ENCODE peak calls at places on chromosomes 5 and 9, in ten cellular contexts. S is SK-N-SH, J is endothelial cell of umbilical vein, I is NB4, A is HCT116, V is WTC11, D is K562, O is A549, B is GM12878, C is HepG2. L is an unnamed sample.

GRCh38 chr9:84294551-84294950 is 46.0 kb downstream of the SLC28A3 start:
- DNase-seq in B (no peak), C (no peak), J (no peak), I (no peak), V (peak), O (peak), S (no peak), A (no peak), D (no peak), L (no peak)

GRCh38 chr5:149114403-149115312 is 26.6 kb upstream of the ABLIM3 start:
- DNase-seq in V (peak), J (peak), A (peak), C (peak), O (peak), S (peak), D (peak), B (no peak), I (peak), L (no peak)

GRCh38 chr5:161378701-161379100 is 167.8 kb downstream of the GABRB2 start:
- DNase-seq in J (no peak), O (no peak), D (no peak), S (no peak), I (no peak), A (no peak), V (no peak), B (no peak), C (no peak), L (no peak)

GRCh38 chr5:43852276-43852675 is 249.3 kb downstream of the NNT start:
- DNase-seq in S (no peak), D (no peak), A (no peak), O (no peak), B (no peak), J (no peak), V (no peak), C (no peak), I (no peak), L (no peak)

GRCh38 chr5:76608833-76609232 is 14.4 kb downstream of the F2RL2 start:
- DNase-seq in S (no peak), A (peak), V (no peak), J (peak), D (peak), B (no peak), I (peak), C (no peak), O (peak), L (no peak)

GRCh38 chr9:114681594-114682332 is at the start of gene TEX48:
- DNase-seq in B (peak), J (peak), I (peak), D (peak), C (peak), O (peak), S (peak), V (peak), A (peak), L (peak)

GRCh38 chr5:57862471-57863282 is 380.1 kb upstream of the ACTBL2 start:
- DNase-seq in J (no peak), A (no peak), O (no peak), C (no peak), B (no peak), S (no peak), V (no peak), D (no peak), I (no peak), L (no peak)

GRCh38 chr5:52712354-52712753 is 75.4 kb upstream of the ITGA1 start:
- DNase-seq in B (no peak), C (no peak), D (no peak), V (no peak), I (no peak), S (no peak), O (no peak), J (no peak), A (no peak), L (no peak)

GRCh38 chr5:109006129-109006528 is 258.4 kb downstream of the FER start:
- DNase-seq in V (no peak), D (no peak), I (no peak), J (no peak), S (no peak), A (no peak), O (no peak), C (no peak), B (no peak), L (no peak)

GRCh38 chr9:128026255-128027165 is 40.6 kb downstream of the NAIF1 start:
- DNase-seq in V (no peak), C (no peak), O (peak), S (peak), D (no peak), B (peak), J (peak), I (peak), A (no peak), L (no peak)

GRCh38 chr9:92725266-92725545 is 39.4 kb downstream of the BICD2 start:
- DNase-seq in I (no peak), B (no peak), S (no peak), C (no peak), J (no peak), O (no peak), D (no peak), A (no peak), V (no peak), L (no peak)

GRCh38 chr5:108503986-108504385 is 122.1 kb upstream of the FBXL17 start:
- DNase-seq in I (no peak), A (no peak), V (no peak), D (no peak), S (no peak), B (no peak), J (no peak), C (no peak), O (no peak), L (no peak)

GRCh38 chr5:71457106-71457505 is 1.7 kb downstream of the BDP1 start:
- DNase-seq in I (no peak), V (no peak), A (no peak), C (no peak), D (no peak), O (no peak), J (no peak), S (no peak), B (no peak), L (no peak)

GRCh38 chr9:35605336-35606137 is 475 bp downstream of the TESK1 start:
- DNase-seq in C (no peak), B (no peak), I (peak), O (no peak), V (peak), A (no peak), S (peak), D (no peak), J (no peak), L (peak)

GRCh38 chr5:67221487-67222242 is 25.1 kb upstream of the CD180 start:
- DNase-seq in A (no peak), I (no peak), V (no peak), B (no peak), J (no peak), C (no peak), S (no peak), O (no peak), D (no peak), L (no peak)

GRCh38 chr5:56496581-56497063 is 263.5 kb upstream of the ANKRD55 start:
- DNase-seq in A (no peak), D (no peak), C (no peak), O (no peak), I (no peak), V (no peak), B (no peak), J (peak), S (peak), L (no peak)

GRCh38 chr9:109735796-109736195 is 44.2 kb upstream of the PALM2AKAP2 start:
- DNase-seq in S (no peak), D (no peak), J (no peak), V (no peak), O (no peak), B (no peak), C (no peak), I (no peak), A (no peak), L (no peak)
- TF ChIP-seq MAX in S (no peak), D (no peak), J (no peak), V (no peak), O (no peak), B (no peak), C (no peak), I (no peak), A (no peak), L (no peak)

GRCh38 chr9:132472199-132472598 is 62.2 kb downstream of the CFAP77 start:
- DNase-seq in J (no peak), S (no peak), I (no peak), B (no peak), A (no peak), D (no peak), C (no peak), O (no peak), V (no peak), L (no peak)

GRCh38 chr9:132478353-132478752 is 68.3 kb downstream of the CFAP77 start:
- DNase-seq in A (no peak), D (no peak), O (no peak), B (no peak), C (no peak), I (no peak), S (no peak), J (no peak), V (no peak), L (no peak)

GRCh38 chr9:132472599-132472998 is 62.6 kb downstream of the CFAP77 start:
- DNase-seq in J (no peak), S (no peak), B (no peak), C (peak), O (no peak), A (no peak), V (no peak), D (no peak), I (no peak), L (no peak)

GRCh38 chr9:132479733-132480132 is 69.7 kb downstream of the CFAP77 start:
- DNase-seq in S (no peak), J (no peak), I (no peak), V (no peak), C (no peak), A (no peak), D (no peak), B (no peak), O (no peak), L (no peak)

GRCh38 chr9:132474253-132474652 is 64.2 kb downstream of the CFAP77 start:
- DNase-seq in A (no peak), J (no peak), C (peak), S (no peak), D (no peak), O (no peak), I (no peak), V (no peak), B (no peak), L (no peak)
- TF ChIP-seq MAX in A (no peak), J (no peak), C (no peak), S (no peak), D (no peak), O (no peak), I (no peak), V (no peak), B (no peak), L (no peak)

GRCh38 chr5:146681586-146681945 is 165.6 kb upstream of the GPR151 start:
- DNase-seq in A (no peak), C (no peak), I (no peak), J (no peak), O (no peak), B (no peak), D (no peak), V (no peak), S (no peak), L (no peak)
- TF ChIP-seq MAX in A (no peak), C (no peak), I (no peak), J (no peak), O (no peak), B (no peak), D (no peak), V (no peak), S (no peak), L (no peak)

GRCh38 chr9:130680836-130681768 is 12.5 kb upstream of the EXOSC2 start:
- DNase-seq in B (no peak), C (peak), V (peak), J (peak), S (peak), D (peak), A (peak), O (peak), I (peak), L (no peak)
- TF ChIP-seq MAX in B (no peak), C (peak), V (peak), J (peak), S (peak), D (peak), A (peak), O (peak), I (peak), L (peak)

GRCh38 chr5:181204561-181205401 is at the start of gene TRIM7:
- DNase-seq in V (peak), J (peak), A (no peak), S (peak), B (no peak), I (no peak), O (peak), C (no peak), D (peak), L (no peak)
- TF ChIP-seq MAX in V (no peak), J (no peak), A (no peak), S (peak), B (no peak), I (no peak), O (peak), C (peak), D (peak), L (peak)

GRCh38 chr5:53944981-53945380 is 365.4 kb downstream of the ARL15 start:
- DNase-seq in O (peak), I (peak), D (peak), J (peak), V (no peak), S (no peak), A (no peak), B (no peak), C (peak), L (no peak)

GRCh38 chr5:53946405-53947100 is 363.8 kb downstream of the ARL15 start:
- DNase-seq in O (no peak), D (no peak), B (no peak), C (no peak), S (no peak), J (no peak), A (no peak), I (no peak), V (no peak), L (no peak)

GRCh38 chr5:53937467-53937866 is 372.9 kb downstream of the ARL15 start:
- DNase-seq in A (no peak), S (no peak), B (no peak), J (no peak), C (no peak), I (no peak), O (no peak), V (no peak), D (no peak), L (no peak)

GRCh38 chr5:53943938-53944337 is 366.4 kb downstream of the ARL15 start:
- DNase-seq in B (no peak), A (no peak), D (no peak), V (no peak), C (no peak), S (no peak), J (no peak), I (no peak), O (no peak), L (no peak)

DNA sequence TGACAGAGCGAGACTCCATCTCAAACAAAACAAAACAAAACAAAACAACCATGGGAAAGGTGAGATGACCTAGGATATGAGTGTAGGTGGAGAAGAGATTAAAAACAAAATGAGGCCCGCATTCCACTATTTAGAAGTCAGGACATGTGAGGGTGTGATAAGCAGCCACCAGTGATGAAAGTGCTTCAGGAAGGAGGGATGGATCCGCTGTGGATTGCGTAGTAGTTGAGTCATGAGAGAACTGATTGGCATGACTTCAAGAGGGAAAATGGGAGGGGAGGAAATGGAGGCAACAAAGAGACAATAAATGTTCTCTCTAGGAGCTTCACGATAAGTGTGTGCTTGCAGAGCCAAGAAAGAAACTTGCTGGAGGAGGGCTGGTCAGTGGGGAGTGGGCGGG is 367.6 kb downstream of the ARL15 start:
- DNase-seq in A (no peak), C (no peak), O (peak), I (peak), B (no peak), D (peak), J (peak), S (no peak), V (no peak), L (no peak)
- TF ChIP-seq MAX in A (no peak), C (no peak), O (no peak), I (no peak), B (no peak), D (no peak), J (no peak), S (no peak), V (no peak), L (no peak)

GRCh38 chr9:133993635-133994253 is 1.6 kb upstream of the VAV2 start:
- DNase-seq in B (no peak), O (no peak), D (no peak), A (no peak), S (no peak), J (no peak), C (no peak), I (no peak), V (no peak), L (no peak)

GRCh38 chr9:133996531-133997520 is 4.7 kb upstream of the VAV2 start:
- DNase-seq in I (no peak), B (no peak), S (no peak), J (no peak), O (no peak), D (no peak), A (no peak), C (no peak), V (no peak), L (no peak)

GRCh38 chr9:133994359-133995011 is 2.4 kb upstream of the VAV2 start:
- DNase-seq in B (no peak), C (peak), D (peak), I (peak), S (peak), J (peak), A (peak), O (peak), V (peak), L (peak)

GRCh38 chr9:133992780-133993634 is 883 bp upstream of the VAV2 start:
- DNase-seq in J (peak), D (peak), O (peak), C (peak), A (peak), I (peak), V (peak), B (no peak), S (peak), L (peak)

GRCh38 chr9:133995012-133995896 is 3.1 kb upstream of the VAV2 start:
- DNase-seq in O (peak), D (no peak), A (peak), I (peak), V (peak), J (no peak), C (peak), S (peak), B (no peak), L (no peak)
- TF ChIP-seq MAX in O (no peak), D (no peak), A (no peak), I (no peak), V (no peak), J (no peak), C (no peak), S (no peak), B (no peak), L (no peak)

DNA sequence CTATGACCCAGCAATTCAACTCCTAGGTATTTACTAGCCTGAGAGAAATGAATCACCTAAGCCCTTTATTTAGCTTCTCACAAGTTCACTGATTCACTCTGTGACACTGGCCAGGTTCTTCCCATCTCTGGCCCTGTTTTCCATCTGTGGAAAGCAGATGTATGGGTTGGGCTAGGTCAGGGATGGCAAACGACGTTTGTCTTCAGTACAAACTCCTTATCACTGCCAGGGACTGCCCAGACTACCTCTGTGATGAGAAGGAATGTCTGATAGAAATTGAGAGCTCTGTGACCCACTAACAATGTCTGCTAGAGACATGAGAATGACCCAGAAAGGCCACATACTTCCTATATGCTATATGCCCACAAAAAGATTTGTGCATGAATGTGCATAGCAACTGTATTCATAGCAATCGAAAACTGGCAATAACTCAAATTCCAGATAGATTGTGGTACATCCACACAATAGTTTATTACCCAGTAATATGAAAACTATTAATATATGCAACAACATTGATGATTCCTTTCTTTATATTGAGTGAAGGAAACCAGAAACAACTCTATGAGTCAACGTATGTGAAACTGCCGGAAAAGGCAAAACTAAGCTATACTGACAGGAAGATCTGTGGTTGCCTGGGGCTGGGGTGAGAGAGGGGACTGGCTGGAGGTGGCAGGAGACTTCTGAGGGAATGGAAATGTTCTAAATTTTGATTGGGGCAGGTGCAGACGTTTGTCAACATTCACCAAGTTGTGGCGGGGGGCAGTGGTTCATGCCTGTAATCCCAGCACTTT is 32.0 kb upstream of the ADAM19 start:
- DNase-seq in O (peak), V (no peak), J (no peak), A (peak), B (no peak), C (no peak), D (no peak), I (no peak), S (no peak), L (no peak)
- TF ChIP-seq MAX in O (no peak), V (no peak), J (no peak), A (no peak), B (no peak), C (no peak), D (no peak), I (no peak), S (no peak), L (no peak)

GRCh38 chr9:113454914-113455761 is 8.4 kb upstream of the RGS3 start:
- DNase-seq in S (no peak), A (peak), J (peak), V (no peak), D (peak), B (no peak), O (peak), C (peak), I (peak), L (no peak)
- TF ChIP-seq MAX in S (peak), A (no peak), J (no peak), V (no peak), D (no peak), B (no peak), O (no peak), C (no peak), I (no peak), L (no peak)

GRCh38 chr9:83166369-83166768 is 103.4 kb upstream of the RASEF start:
- DNase-seq in D (no peak), O (no peak), S (no peak), I (no peak), J (no peak), A (no peak), V (no peak), C (peak), B (no peak), L (no peak)

DNA sequence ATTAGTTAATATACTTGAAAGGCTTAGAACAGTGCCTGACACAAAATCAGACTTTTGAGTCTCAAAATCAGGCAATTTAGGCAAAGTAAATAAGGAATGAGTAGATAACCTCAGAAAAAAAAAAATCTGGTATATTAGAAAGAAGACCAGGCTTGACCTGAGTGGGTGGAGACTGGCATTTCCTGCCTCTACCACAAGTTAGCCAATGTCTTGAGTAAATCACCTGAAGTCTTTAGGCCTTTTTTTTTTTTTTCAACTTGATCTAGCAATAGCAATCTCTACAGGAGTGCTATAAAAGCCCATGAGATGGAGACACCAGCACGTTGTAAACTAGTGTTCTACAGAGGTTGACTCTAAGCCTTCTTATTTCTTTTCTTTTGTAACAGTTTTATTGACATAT is 104.2 kb upstream of the RASEF start:
- DNase-seq in I (no peak), C (no peak), O (no peak), J (no peak), S (no peak), V (no peak), D (no peak), B (no peak), A (no peak), L (no peak)
- TF ChIP-seq MAX in I (no peak), C (no peak), O (no peak), J (no peak), S (no peak), V (no peak), D (no peak), B (no peak), A (no peak), L (no peak)